ENCODE peak calls at places on chromosome 5, in seven cellular contexts. G, L, J, Y, N, B and O are unnamed samples.

GRCh38 chr5:97412959-97413358 is 229.9 kb upstream of the RIOK2 start:
- DNase-seq in G (no peak), L (no peak), J (no peak), Y (no peak), N (no peak), B (no peak), O (no peak)

GRCh38 chr5:50575745-50576144 is 90.7 kb upstream of the PARP8 start:
- DNase-seq in G (no peak), L (no peak), J (no peak), Y (no peak), N (no peak), B (no peak), O (no peak)

GRCh38 chr5:43833966-43834365 is 231.0 kb downstream of the NNT start:
- DNase-seq in G (no peak), L (no peak), J (no peak), Y (no peak), N (no peak), B (no peak), O (no peak)

GRCh38 chr5:66247176-66247960 is 103.3 kb downstream of the SREK1 start:
- DNase-seq in G (no peak), L (no peak), J (no peak), Y (peak), N (no peak), B (no peak), O (no peak)

GRCh38 chr5:72529383-72529782 is 22.2 kb upstream of the ZNF366 start:
- DNase-seq in G (no peak), L (no peak), J (no peak), Y (no peak), N (no peak), B (no peak), O (no peak)

GRCh38 chr5:10999714-11000113 is 238.7 kb upstream of the DAP start:
- DNase-seq in G (no peak), L (no peak), J (no peak), Y (no peak), N (no peak), B (no peak), O (no peak)

GRCh38 chr5:61332891-61333350 is 863 bp downstream of the ZSWIM6 start:
- DNase-seq in G (no peak), L (peak), J (no peak), Y (peak), N (peak), B (peak), O (peak)

GRCh38 chr5:16615737-16616535 is 861 bp downstream of the RETREG1 start:
- DNase-seq in G (no peak), L (no peak), J (no peak), Y (peak), N (peak), B (no peak), O (peak)

GRCh38 chr5:38455797-38456330 is 100.6 kb downstream of the LIFR start:
- DNase-seq in G (no peak), L (no peak), J (no peak), Y (no peak), N (no peak), B (no peak), O (no peak)

GRCh38 chr5:138725153-138725884 is 27.9 kb upstream of the CTNNA1 start:
- DNase-seq in G (peak), L (no peak), J (no peak), Y (peak), N (no peak), B (peak), O (peak)

GRCh38 chr5:74328221-74328630 is 312.3 kb downstream of the ENC1 start:
- DNase-seq in G (no peak), L (no peak), J (no peak), Y (no peak), N (no peak), B (no peak), O (no peak)

GRCh38 chr5:38595149-38595725 is 38.8 kb upstream of the LIFR start:
- DNase-seq in G (no peak), L (no peak), J (no peak), Y (peak), N (no peak), B (no peak), O (no peak)

GRCh38 chr5:179495906-179496455 is 54.4 kb upstream of the RUFY1 start:
- DNase-seq in G (no peak), L (no peak), J (no peak), Y (peak), N (no peak), B (no peak), O (no peak)

GRCh38 chr5:1315709-1316587 is 21.1 kb upstream of the TERT start:
- DNase-seq in G (no peak), L (peak), J (peak), Y (peak), N (peak), B (no peak), O (peak)

GRCh38 chr5:173201636-173202265 is 33.3 kb downstream of the NKX2-5 start:
- DNase-seq in G (no peak), L (no peak), J (no peak), Y (peak), N (no peak), B (no peak), O (no peak)

GRCh38 chr5:165066751-165067150 is 1561.3 kb downstream of the MAT2B start:
- DNase-seq in G (no peak), L (no peak), J (no peak), Y (no peak), N (no peak), B (no peak), O (no peak)

GRCh38 chr5:55344392-55344992 is 36.7 kb downstream of the MTREX start:
- DNase-seq in G (peak), L (peak), J (peak), Y (peak), N (peak), B (peak), O (peak)

GRCh38 chr5:8848997-8849585 is 696.8 kb downstream of the SEMA5A start:
- DNase-seq in G (no peak), L (no peak), J (no peak), Y (peak), N (no peak), B (no peak), O (no peak)

GRCh38 chr5:173594061-173594460 is 22.4 kb downstream of the BOD1 start:
- DNase-seq in G (no peak), L (no peak), J (no peak), Y (no peak), N (no peak), B (no peak), O (no peak)